ENCODE peak calls at places on chromosomes 7 and 10, in five cellular contexts. Q, H, Y, Z and A are unnamed samples.
A peak's percentile ranks its signal among the peaks of the same experiment; 100 is the strongest.

GRCh38 chr10:127802532-127803055 is 65.6 kb downstream of the FOXI2 start:
- DNase-seq in Q (no peak), H (no peak), Y (no peak), Z (no peak), A (no peak)

GRCh38 chr7:64869121-64869725 is 33.9 kb upstream of the ZNF273 start:
- DNase-seq in Q (no peak), H (no peak), Y (no peak), Z (no peak), A (no peak)

GRCh38 chr7:18936265-18936664 is 181.2 kb downstream of the TWIST1 start:
- DNase-seq in Q (no peak), H (no peak), Y (no peak), Z (no peak), A (peak; percentile 64)

GRCh38 chr10:108363566-108363965 is 1199.1 kb upstream of the SORCS1 start:
- DNase-seq in Q (no peak), H (no peak), Y (no peak), Z (no peak), A (no peak)

GRCh38 chr10:132679217-132679595 is 106.7 kb downstream of the NKX6-2 start:
- DNase-seq in Q (no peak), H (no peak), Y (no peak), Z (no peak), A (no peak)

GRCh38 chr10:48496831-48497792 is 107.8 kb downstream of the ARHGAP22 start:
- DNase-seq in Q (no peak), H (no peak), Y (no peak), Z (peak; percentile 33), A (peak; percentile 78)

GRCh38 chr7:73770860-73771665 is 993 bp upstream of the CLDN3 start:
- DNase-seq in Q (no peak), H (no peak), Y (no peak), Z (no peak), A (no peak)

GRCh38 chr10:105328441-105328840 is 687.4 kb downstream of the SORCS3 start:
- DNase-seq in Q (no peak), H (no peak), Y (no peak), Z (no peak), A (no peak)

GRCh38 chr10:117167346-117168134 is 29.5 kb upstream of the VAX1 start:
- DNase-seq in Q (no peak), H (no peak), Y (no peak), Z (no peak), A (no peak)